ENCODE peak calls at places on chromosomes 12 and 14, in four cellular contexts. Z, E, F and H are unnamed samples.

GRCh38 chr12:57897296-57897974 is 43.9 kb upstream of the ATP23 start:
- DNase-seq in Z (no peak), E (no peak), F (peak), H (no peak)

GRCh38 chr14:99968931-99969330 is 96.3 kb upstream of the EVL start:
- DNase-seq in Z (no peak), E (no peak), F (no peak), H (no peak)

GRCh38 chr14:106622200-106622745 is 1095.9 kb downstream of the TMEM121 start:
- DNase-seq in Z (no peak), E (no peak), F (no peak), H (no peak)

GRCh38 chr12:47156167-47156736 is 76.5 kb upstream of the AMIGO2 start:
- DNase-seq in Z (peak), E (no peak), F (no peak), H (no peak)

GRCh38 chr12:54680374-54680773 is 32.2 kb upstream of the DCD start:
- DNase-seq in Z (no peak), E (no peak), F (peak), H (peak)

GRCh38 chr14:68669101-68669500 is 123.8 kb downstream of the ZFP36L1 start:
- DNase-seq in Z (no peak), E (no peak), F (peak), H (no peak)

GRCh38 chr14:62431496-62431895 is 613.8 kb downstream of the KCNH5 start:
- DNase-seq in Z (no peak), E (no peak), F (no peak), H (no peak)

GRCh38 chr12:28021704-28022103 is 49.2 kb upstream of the PTHLH start:
- DNase-seq in Z (no peak), E (no peak), F (no peak), H (no peak)

GRCh38 chr12:132837693-132838463 is 9.2 kb upstream of the GOLGA3 start:
- DNase-seq in Z (no peak), E (no peak), F (no peak), H (no peak)

GRCh38 chr14:22796087-22796707 is 19.0 kb downstream of the SLC7A7 start:
- DNase-seq in Z (no peak), E (no peak), F (no peak), H (no peak)

GRCh38 chr12:108905725-108906124 is 25.8 kb downstream of the DAO start:
- DNase-seq in Z (no peak), E (no peak), F (no peak), H (no peak)

GRCh38 chr14:46245281-46245680 is 406.3 kb downstream of the RPL10L start:
- DNase-seq in Z (no peak), E (no peak), F (no peak), H (no peak)

GRCh38 chr14:87160964-87161363 is 832.0 kb downstream of the GALC start:
- DNase-seq in Z (no peak), E (no peak), F (no peak), H (no peak)

GRCh38 chr12:112105891-112106290 is 2.7 kb downstream of the NAA25 start:
- DNase-seq in Z (no peak), E (no peak), F (peak), H (no peak)

GRCh38 chr14:41393512-41393911 is 213.2 kb upstream of the LRFN5 start:
- DNase-seq in Z (no peak), E (no peak), F (no peak), H (no peak)

GRCh38 chr14:26896447-26896846 is 298.6 kb upstream of the NOVA1 start:
- DNase-seq in Z (peak), E (no peak), F (no peak), H (no peak)

GRCh38 chr12:64385468-64385867 is 5.1 kb downstream of the C12orf56 start:
- DNase-seq in Z (no peak), E (no peak), F (no peak), H (no peak)

GRCh38 chr12:104423809-104424208 is 32.9 kb upstream of the CHST11 start:
- DNase-seq in Z (no peak), E (no peak), F (no peak), H (no peak)

GRCh38 chr12:42802688-42803279 is 213.2 kb upstream of the PRICKLE1 start:
- DNase-seq in Z (no peak), E (no peak), F (no peak), H (no peak)

GRCh38 chr12:103530352-103530751 is 34.6 kb upstream of the C12orf42 start:
- DNase-seq in Z (no peak), E (no peak), F (no peak), H (no peak)

GRCh38 chr12:74665690-74666089 is 128.1 kb downstream of the ATXN7L3B start:
- DNase-seq in Z (no peak), E (no peak), F (no peak), H (no peak)

GRCh38 chr14:58501214-58501816 is 73.8 kb downstream of the KIAA0586 start:
- DNase-seq in Z (peak), E (no peak), F (no peak), H (no peak)

GRCh38 chr12:13947237-13947945 is 34.0 kb downstream of the GRIN2B start:
- DNase-seq in Z (no peak), E (no peak), F (no peak), H (peak)

GRCh38 chr12:31780096-31780495 is 51.3 kb upstream of the AMN1 start:
- DNase-seq in Z (no peak), E (no peak), F (no peak), H (no peak)

GRCh38 chr14:73227812-73228781 is 9.2 kb upstream of the PAPLN start:
- DNase-seq in Z (peak), E (no peak), F (no peak), H (no peak)

GRCh38 chr12:57465747-57466505 is 6.3 kb downstream of the GLI1 start:
- DNase-seq in Z (no peak), E (no peak), F (no peak), H (no peak)

GRCh38 chr14:105944632-105945610 is 418.5 kb downstream of the TMEM121 start:
- DNase-seq in Z (no peak), E (peak), F (peak), H (no peak)

GRCh38 chr12:23930599-23930998 is 18.9 kb downstream of the SOX5 start:
- DNase-seq in Z (no peak), E (no peak), F (no peak), H (no peak)

GRCh38 chr12:23931176-23931575 is 18.3 kb downstream of the SOX5 start:
- DNase-seq in Z (no peak), E (no peak), F (no peak), H (no peak)

GRCh38 chr12:23929906-23930305 is 19.6 kb downstream of the SOX5 start:
- DNase-seq in Z (no peak), E (no peak), F (no peak), H (no peak)

GRCh38 chr12:23927907-23928306 is 21.6 kb downstream of the SOX5 start:
- DNase-seq in Z (no peak), E (no peak), F (no peak), H (no peak)
- H3K4me3 ChIP-seq in Z (no peak), E (no peak), F (no peak), H (no peak)

GRCh38 chr12:68534108-68534507 is 76.6 kb upstream of the RAP1B start:
- DNase-seq in Z (no peak), E (no peak), F (no peak), H (peak)

GRCh38 chr12:68532887-68533248 is 77.8 kb upstream of the RAP1B start:
- DNase-seq in Z (no peak), E (no peak), F (no peak), H (no peak)

GRCh38 chr12:68530965-68531364 is 79.7 kb upstream of the RAP1B start:
- DNase-seq in Z (peak), E (no peak), F (no peak), H (no peak)

GRCh38 chr12:68530299-68530698 is 80.4 kb upstream of the RAP1B start:
- DNase-seq in Z (no peak), E (no peak), F (no peak), H (no peak)

DNA sequence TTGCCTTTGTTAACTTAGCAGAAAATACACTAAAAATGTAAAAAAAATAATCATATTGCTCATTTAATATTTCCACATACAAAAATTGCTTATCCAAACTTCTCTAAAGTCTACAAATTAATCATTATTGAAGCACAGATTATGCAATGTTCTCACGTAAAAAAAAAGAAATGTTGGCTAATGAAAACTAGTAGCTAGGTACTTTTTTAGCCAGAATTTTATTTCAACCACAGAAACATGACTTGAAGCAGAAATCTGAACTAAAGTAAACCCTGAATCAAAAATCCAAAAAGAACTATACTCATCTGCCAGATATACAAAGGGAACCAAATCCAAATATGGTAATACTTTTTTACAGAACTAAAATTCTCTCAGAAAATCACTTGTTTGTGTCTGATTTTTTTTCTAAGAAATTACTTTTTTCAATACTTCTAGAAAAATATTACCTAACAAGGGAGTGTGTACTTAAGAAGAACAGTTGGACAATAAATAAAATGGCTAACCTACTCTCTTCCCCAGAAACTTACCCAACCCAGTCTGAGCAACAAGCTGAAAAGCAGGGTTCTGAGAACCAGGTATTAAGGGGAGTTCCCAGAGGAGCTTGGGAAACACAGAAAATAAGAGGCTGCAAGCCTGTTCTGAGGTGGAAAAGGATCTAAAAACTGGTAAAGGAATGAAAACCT is 78.4 kb upstream of the RAP1B start:
- DNase-seq in Z (no peak), E (no peak), F (no peak), H (no peak)
- H3K4me3 ChIP-seq in Z (no peak), E (no peak), F (no peak), H (no peak)

DNA sequence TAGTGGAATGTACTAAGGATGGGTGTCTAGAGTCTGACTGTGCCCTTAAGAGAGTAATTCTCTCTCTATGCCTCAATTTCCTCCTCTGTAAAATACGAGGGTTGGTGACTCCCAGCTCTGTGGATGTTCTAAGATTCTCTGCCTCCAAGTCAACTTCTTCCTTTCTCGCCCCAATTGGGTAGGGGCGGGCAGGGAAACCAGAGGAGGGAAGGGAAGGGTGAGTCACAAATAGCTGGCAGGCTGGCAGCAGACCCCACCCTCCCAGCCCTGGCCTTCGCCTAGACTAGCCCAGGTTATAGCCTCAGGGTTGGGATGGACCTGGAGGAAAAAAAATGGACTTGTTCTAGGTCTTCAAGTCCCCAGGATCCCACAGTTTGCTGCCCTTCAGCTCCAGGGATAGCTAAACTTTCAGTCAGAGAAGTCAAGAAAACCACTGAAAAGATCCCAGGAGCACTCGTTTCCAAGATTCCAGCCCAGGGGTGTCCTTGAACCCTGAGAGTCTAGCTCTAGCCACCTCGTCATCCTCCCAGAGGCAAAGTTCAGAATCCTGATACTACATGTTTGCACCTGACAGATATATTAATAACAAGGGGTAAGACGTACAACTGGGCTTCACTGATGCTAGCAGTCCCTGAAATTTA is 2.3 kb downstream of the DGKA start:
- DNase-seq in Z (no peak), E (no peak), F (no peak), H (no peak)
- H3K4me3 ChIP-seq in Z (peak), E (no peak), F (no peak), H (peak)

DNA sequence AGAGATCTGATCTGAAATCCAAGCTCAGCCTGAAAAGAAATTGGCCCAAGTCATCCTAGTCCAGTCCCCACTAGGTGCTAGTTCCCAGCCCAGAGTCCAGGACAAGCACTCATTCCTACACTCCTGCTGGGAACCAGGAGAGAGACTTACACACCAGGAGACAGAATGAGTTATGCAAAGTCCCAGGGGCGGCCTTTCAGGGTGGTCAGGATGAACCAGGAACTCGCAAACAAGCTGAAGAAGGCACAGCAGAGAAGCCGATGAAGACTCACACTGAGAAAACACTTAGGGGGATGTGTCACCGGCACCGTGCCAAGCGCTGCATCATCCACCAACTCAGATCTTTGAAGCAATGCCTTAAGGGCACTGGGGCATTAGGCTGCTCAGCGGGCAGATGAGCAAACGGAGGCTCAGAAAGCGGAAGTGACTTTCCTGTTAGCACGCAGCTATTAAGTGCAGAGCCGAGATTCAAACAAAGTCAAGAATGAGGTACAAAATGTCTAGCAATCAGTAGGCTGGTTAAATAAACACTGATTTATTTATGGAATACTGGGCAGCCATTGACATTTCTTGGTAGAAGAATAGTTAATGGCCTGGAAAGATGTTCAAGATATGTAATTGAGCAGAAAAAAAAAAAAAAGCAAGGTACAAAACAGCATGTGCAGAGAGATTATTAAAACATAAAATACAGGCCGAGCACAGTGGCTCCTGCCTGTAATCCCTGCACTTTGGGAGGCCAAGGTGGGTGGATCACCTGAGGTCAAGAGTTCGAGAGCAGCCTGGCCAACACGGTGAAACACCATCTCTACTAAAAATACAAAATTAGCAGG is 78.7 kb downstream of the LRRC74A start:
- DNase-seq in Z (peak), E (peak), F (peak), H (no peak)
- H3K4me3 ChIP-seq in Z (no peak), E (no peak), F (no peak), H (no peak)

GRCh38 chr12:110616471-110617115 is 2.7 kb downstream of the TCTN1 start:
- DNase-seq in Z (no peak), E (no peak), F (no peak), H (no peak)

GRCh38 chr12:110619534-110619953 is 5.6 kb downstream of the TCTN1 start:
- DNase-seq in Z (no peak), E (no peak), F (no peak), H (no peak)

GRCh38 chr12:110615171-110615570 is 1.2 kb downstream of the TCTN1 start:
- DNase-seq in Z (no peak), E (no peak), F (no peak), H (no peak)

GRCh38 chr12:110613771-110614684 is at the start of gene TCTN1:
- DNase-seq in Z (peak), E (peak), F (peak), H (peak)
- H3K4me3 ChIP-seq in Z (peak), E (peak), F (peak), H (peak)

GRCh38 chr12:48901278-48901677 is 24.0 kb downstream of the FKBP11 start:
- DNase-seq in Z (no peak), E (no peak), F (no peak), H (no peak)

GRCh38 chr12:48899651-48900050 is 25.6 kb downstream of the FKBP11 start:
- DNase-seq in Z (no peak), E (no peak), F (no peak), H (no peak)

GRCh38 chr12:48907243-48907642 is 18.0 kb downstream of the FKBP11 start:
- DNase-seq in Z (no peak), E (no peak), F (no peak), H (no peak)

GRCh38 chr12:48903982-48904411 is 21.3 kb downstream of the FKBP11 start:
- DNase-seq in Z (no peak), E (peak), F (peak), H (no peak)

GRCh38 chr12:48903363-48903981 is 21.8 kb downstream of the FKBP11 start:
- DNase-seq in Z (no peak), E (no peak), F (no peak), H (no peak)
- H3K4me3 ChIP-seq in Z (no peak), E (peak), F (no peak), H (no peak)

GRCh38 chr12:45050331-45050750 is 558 bp downstream of the DBX2 start:
- DNase-seq in Z (no peak), E (peak), F (peak), H (no peak)
- H3K4me3 ChIP-seq in Z (no peak), E (peak), F (peak), H (peak)